ENCODE peak calls at places on chromosomes 5 and 9, in seven cellular contexts. One of them, this sample, is unnamed.

GRCh38 chr5:90571147-90571773 is 12.7 kb downstream of the ADGRV1 start:
- DNase-seq in mucosa of descending colon: no peak
- DNase-seq in activated CD4-positive, alpha-beta T cell treated with anti-CD3 and anti-CD28 coated beads, Interleukin-2, amount 50 U/mL, for 1 hour: no peak
- DNase-seq in PC-3: peak; percentile 86
- DNase-seq in fibroblast of lung: no peak
- DNase-seq in activated naive CD8-positive, alpha-beta T cell treated with anti-CD3 and anti-CD28 coated beads for 36 hours: no peak
- DNase-seq in EH: peak; percentile 1
- DNase-seq in this sample: no peak

GRCh38 chr5:57989378-57989777 is 470.5 kb downstream of the PLK2 start:
- DNase-seq in mucosa of descending colon: no peak
- DNase-seq in activated CD4-positive, alpha-beta T cell treated with anti-CD3 and anti-CD28 coated beads, Interleukin-2, amount 50 U/mL, for 1 hour: no peak
- DNase-seq in PC-3: peak; percentile 68
- DNase-seq in fibroblast of lung: no peak
- DNase-seq in activated naive CD8-positive, alpha-beta T cell treated with anti-CD3 and anti-CD28 coated beads for 36 hours: no peak
- DNase-seq in EH: peak; percentile 21
- DNase-seq in this sample: no peak

GRCh38 chr5:142551242-142552067 is 134.4 kb downstream of the FGF1 start:
- DNase-seq in mucosa of descending colon: no peak
- DNase-seq in activated CD4-positive, alpha-beta T cell treated with anti-CD3 and anti-CD28 coated beads, Interleukin-2, amount 50 U/mL, for 1 hour: no peak
- DNase-seq in PC-3: peak; percentile 33
- DNase-seq in fibroblast of lung: no peak
- DNase-seq in activated naive CD8-positive, alpha-beta T cell treated with anti-CD3 and anti-CD28 coated beads for 36 hours: no peak
- DNase-seq in EH: peak; percentile 74
- DNase-seq in this sample: no peak

GRCh38 chr9:128026255-128027165 is 40.6 kb downstream of the NAIF1 start:
- DNase-seq in mucosa of descending colon: peak; percentile 75
- DNase-seq in activated CD4-positive, alpha-beta T cell treated with anti-CD3 and anti-CD28 coated beads, Interleukin-2, amount 50 U/mL, for 1 hour: peak; percentile 75
- DNase-seq in PC-3: no peak
- DNase-seq in fibroblast of lung: no peak
- DNase-seq in activated naive CD8-positive, alpha-beta T cell treated with anti-CD3 and anti-CD28 coated beads for 36 hours: peak; percentile 73
- DNase-seq in EH: peak; percentile 20
- DNase-seq in this sample: no peak

GRCh38 chr5:171137768-171138540 is 171.1 kb upstream of the TLX3 start:
- DNase-seq in mucosa of descending colon: no peak
- DNase-seq in activated CD4-positive, alpha-beta T cell treated with anti-CD3 and anti-CD28 coated beads, Interleukin-2, amount 50 U/mL, for 1 hour: no peak
- DNase-seq in PC-3: peak; percentile 75
- DNase-seq in fibroblast of lung: peak; percentile 76
- DNase-seq in activated naive CD8-positive, alpha-beta T cell treated with anti-CD3 and anti-CD28 coated beads for 36 hours: no peak
- DNase-seq in EH: peak; percentile 65
- DNase-seq in this sample: peak; percentile 38

GRCh38 chr5:16901038-16901644 is 34.9 kb downstream of the MYO10 start:
- DNase-seq in mucosa of descending colon: no peak
- DNase-seq in activated CD4-positive, alpha-beta T cell treated with anti-CD3 and anti-CD28 coated beads, Interleukin-2, amount 50 U/mL, for 1 hour: no peak
- DNase-seq in PC-3: no peak
- DNase-seq in fibroblast of lung: no peak
- DNase-seq in activated naive CD8-positive, alpha-beta T cell treated with anti-CD3 and anti-CD28 coated beads for 36 hours: no peak
- DNase-seq in EH: no peak
- DNase-seq in this sample: no peak

GRCh38 chr5:138699482-138699881 is 53.7 kb upstream of the CTNNA1 start:
- DNase-seq in mucosa of descending colon: no peak
- DNase-seq in activated CD4-positive, alpha-beta T cell treated with anti-CD3 and anti-CD28 coated beads, Interleukin-2, amount 50 U/mL, for 1 hour: no peak
- DNase-seq in PC-3: no peak
- DNase-seq in fibroblast of lung: no peak
- DNase-seq in activated naive CD8-positive, alpha-beta T cell treated with anti-CD3 and anti-CD28 coated beads for 36 hours: no peak
- DNase-seq in EH: no peak
- DNase-seq in this sample: no peak

GRCh38 chr5:50655067-50655809 is 11.2 kb upstream of the PARP8 start:
- DNase-seq in mucosa of descending colon: no peak
- DNase-seq in activated CD4-positive, alpha-beta T cell treated with anti-CD3 and anti-CD28 coated beads, Interleukin-2, amount 50 U/mL, for 1 hour: no peak
- DNase-seq in PC-3: no peak
- DNase-seq in fibroblast of lung: no peak
- DNase-seq in activated naive CD8-positive, alpha-beta T cell treated with anti-CD3 and anti-CD28 coated beads for 36 hours: no peak
- DNase-seq in EH: no peak
- DNase-seq in this sample: no peak

GRCh38 chr5:123800640-123801039 is 288.7 kb downstream of the CSNK1G3 start:
- DNase-seq in mucosa of descending colon: no peak
- DNase-seq in activated CD4-positive, alpha-beta T cell treated with anti-CD3 and anti-CD28 coated beads, Interleukin-2, amount 50 U/mL, for 1 hour: no peak
- DNase-seq in PC-3: no peak
- DNase-seq in fibroblast of lung: no peak
- DNase-seq in activated naive CD8-positive, alpha-beta T cell treated with anti-CD3 and anti-CD28 coated beads for 36 hours: no peak
- DNase-seq in EH: no peak
- DNase-seq in this sample: no peak

GRCh38 chr5:10319202-10319851 is 11.6 kb upstream of the CMBL start:
- DNase-seq in mucosa of descending colon: no peak
- DNase-seq in activated CD4-positive, alpha-beta T cell treated with anti-CD3 and anti-CD28 coated beads, Interleukin-2, amount 50 U/mL, for 1 hour: no peak
- DNase-seq in PC-3: no peak
- DNase-seq in fibroblast of lung: peak; percentile 52
- DNase-seq in activated naive CD8-positive, alpha-beta T cell treated with anti-CD3 and anti-CD28 coated beads for 36 hours: no peak
- DNase-seq in EH: peak; percentile 30
- DNase-seq in this sample: no peak

GRCh38 chr9:72315089-72315509 is 49.9 kb downstream of the ZFAND5 start:
- DNase-seq in mucosa of descending colon: peak; percentile 63
- DNase-seq in activated CD4-positive, alpha-beta T cell treated with anti-CD3 and anti-CD28 coated beads, Interleukin-2, amount 50 U/mL, for 1 hour: no peak
- DNase-seq in PC-3: peak; percentile 42
- DNase-seq in fibroblast of lung: peak; percentile 89
- DNase-seq in activated naive CD8-positive, alpha-beta T cell treated with anti-CD3 and anti-CD28 coated beads for 36 hours: no peak
- DNase-seq in EH: peak; percentile 58
- DNase-seq in this sample: no peak

GRCh38 chr5:36161317-36161716 is 9.4 kb downstream of the SKP2 start:
- DNase-seq in mucosa of descending colon: no peak
- DNase-seq in activated CD4-positive, alpha-beta T cell treated with anti-CD3 and anti-CD28 coated beads, Interleukin-2, amount 50 U/mL, for 1 hour: no peak
- DNase-seq in PC-3: no peak
- DNase-seq in fibroblast of lung: no peak
- DNase-seq in activated naive CD8-positive, alpha-beta T cell treated with anti-CD3 and anti-CD28 coated beads for 36 hours: no peak
- DNase-seq in EH: no peak
- DNase-seq in this sample: no peak

GRCh38 chr5:150144211-150144801 is 11.3 kb downstream of the PDGFRB start:
- DNase-seq in mucosa of descending colon: no peak
- DNase-seq in activated CD4-positive, alpha-beta T cell treated with anti-CD3 and anti-CD28 coated beads, Interleukin-2, amount 50 U/mL, for 1 hour: no peak
- DNase-seq in PC-3: no peak
- DNase-seq in fibroblast of lung: peak; percentile 91
- DNase-seq in activated naive CD8-positive, alpha-beta T cell treated with anti-CD3 and anti-CD28 coated beads for 36 hours: no peak
- DNase-seq in EH: peak; percentile 87
- DNase-seq in this sample: no peak

GRCh38 chr5:100780376-100780870 is 122.7 kb downstream of the ST8SIA4 start:
- DNase-seq in mucosa of descending colon: no peak
- DNase-seq in activated CD4-positive, alpha-beta T cell treated with anti-CD3 and anti-CD28 coated beads, Interleukin-2, amount 50 U/mL, for 1 hour: no peak
- DNase-seq in PC-3: no peak
- DNase-seq in fibroblast of lung: no peak
- DNase-seq in activated naive CD8-positive, alpha-beta T cell treated with anti-CD3 and anti-CD28 coated beads for 36 hours: no peak
- DNase-seq in EH: no peak
- DNase-seq in this sample: no peak

GRCh38 chr5:177403826-177404640 is 3.6 kb upstream of the PFN3 start:
- DNase-seq in mucosa of descending colon: peak; percentile 94
- DNase-seq in activated CD4-positive, alpha-beta T cell treated with anti-CD3 and anti-CD28 coated beads, Interleukin-2, amount 50 U/mL, for 1 hour: peak; percentile 84
- DNase-seq in PC-3: peak; percentile 83
- DNase-seq in fibroblast of lung: peak; percentile 81
- DNase-seq in activated naive CD8-positive, alpha-beta T cell treated with anti-CD3 and anti-CD28 coated beads for 36 hours: peak; percentile 90
- DNase-seq in EH: peak; percentile 84
- DNase-seq in this sample: peak; percentile 86

GRCh38 chr5:169847519-169847918 is 132.8 kb downstream of the INSYN2B start:
- DNase-seq in mucosa of descending colon: no peak
- DNase-seq in activated CD4-positive, alpha-beta T cell treated with anti-CD3 and anti-CD28 coated beads, Interleukin-2, amount 50 U/mL, for 1 hour: no peak
- DNase-seq in PC-3: no peak
- DNase-seq in fibroblast of lung: no peak
- DNase-seq in activated naive CD8-positive, alpha-beta T cell treated with anti-CD3 and anti-CD28 coated beads for 36 hours: no peak
- DNase-seq in EH: no peak
- DNase-seq in this sample: no peak

GRCh38 chr9:70580593-70581195 is 166.2 kb upstream of the KLF9 start:
- DNase-seq in mucosa of descending colon: no peak
- DNase-seq in activated CD4-positive, alpha-beta T cell treated with anti-CD3 and anti-CD28 coated beads, Interleukin-2, amount 50 U/mL, for 1 hour: no peak
- DNase-seq in PC-3: no peak
- DNase-seq in fibroblast of lung: no peak
- DNase-seq in activated naive CD8-positive, alpha-beta T cell treated with anti-CD3 and anti-CD28 coated beads for 36 hours: no peak
- DNase-seq in EH: no peak
- DNase-seq in this sample: no peak

GRCh38 chr5:173395933-173396308 is 67.7 kb upstream of the STC2 start:
- DNase-seq in mucosa of descending colon: no peak
- DNase-seq in activated CD4-positive, alpha-beta T cell treated with anti-CD3 and anti-CD28 coated beads, Interleukin-2, amount 50 U/mL, for 1 hour: no peak
- DNase-seq in PC-3: no peak
- DNase-seq in fibroblast of lung: no peak
- DNase-seq in activated naive CD8-positive, alpha-beta T cell treated with anti-CD3 and anti-CD28 coated beads for 36 hours: no peak
- DNase-seq in EH: no peak
- DNase-seq in this sample: no peak

GRCh38 chr9:106921989-106922388 is 59.0 kb downstream of the ZNF462 start:
- DNase-seq in mucosa of descending colon: no peak
- DNase-seq in activated CD4-positive, alpha-beta T cell treated with anti-CD3 and anti-CD28 coated beads, Interleukin-2, amount 50 U/mL, for 1 hour: no peak
- DNase-seq in PC-3: no peak
- DNase-seq in fibroblast of lung: peak; percentile 48
- DNase-seq in activated naive CD8-positive, alpha-beta T cell treated with anti-CD3 and anti-CD28 coated beads for 36 hours: no peak
- DNase-seq in EH: no peak
- DNase-seq in this sample: no peak

GRCh38 chr5:149809919-149810691 is 80.0 kb downstream of the PPARGC1B start:
- DNase-seq in mucosa of descending colon: no peak
- DNase-seq in activated CD4-positive, alpha-beta T cell treated with anti-CD3 and anti-CD28 coated beads, Interleukin-2, amount 50 U/mL, for 1 hour: no peak
- DNase-seq in PC-3: no peak
- DNase-seq in fibroblast of lung: no peak
- DNase-seq in activated naive CD8-positive, alpha-beta T cell treated with anti-CD3 and anti-CD28 coated beads for 36 hours: no peak
- DNase-seq in EH: no peak
- DNase-seq in this sample: no peak

GRCh38 chr5:146042628-146043279 is 62.6 kb downstream of the PLAC8L1 start:
- DNase-seq in mucosa of descending colon: peak; percentile 57
- DNase-seq in activated CD4-positive, alpha-beta T cell treated with anti-CD3 and anti-CD28 coated beads, Interleukin-2, amount 50 U/mL, for 1 hour: no peak
- DNase-seq in PC-3: peak; percentile 92
- DNase-seq in fibroblast of lung: peak; percentile 54
- DNase-seq in activated naive CD8-positive, alpha-beta T cell treated with anti-CD3 and anti-CD28 coated beads for 36 hours: no peak
- DNase-seq in EH: peak; percentile 73
- DNase-seq in this sample: no peak

GRCh38 chr5:165871279-165871678 is 2365.9 kb downstream of the MAT2B start:
- DNase-seq in mucosa of descending colon: no peak
- DNase-seq in activated CD4-positive, alpha-beta T cell treated with anti-CD3 and anti-CD28 coated beads, Interleukin-2, amount 50 U/mL, for 1 hour: no peak
- DNase-seq in PC-3: no peak
- DNase-seq in fibroblast of lung: no peak
- DNase-seq in activated naive CD8-positive, alpha-beta T cell treated with anti-CD3 and anti-CD28 coated beads for 36 hours: no peak
- DNase-seq in EH: no peak
- DNase-seq in this sample: no peak

GRCh38 chr9:136840877-136841645 is 1.2 kb upstream of the AJM1 start:
- DNase-seq in mucosa of descending colon: peak; percentile 91
- DNase-seq in activated CD4-positive, alpha-beta T cell treated with anti-CD3 and anti-CD28 coated beads, Interleukin-2, amount 50 U/mL, for 1 hour: no peak
- DNase-seq in PC-3: no peak
- DNase-seq in fibroblast of lung: peak; percentile 55
- DNase-seq in activated naive CD8-positive, alpha-beta T cell treated with anti-CD3 and anti-CD28 coated beads for 36 hours: no peak
- DNase-seq in EH: peak; percentile 76
- DNase-seq in this sample: no peak

GRCh38 chr5:37044120-37044519 is 167.6 kb downstream of the NIPBL start:
- DNase-seq in mucosa of descending colon: no peak
- DNase-seq in activated CD4-positive, alpha-beta T cell treated with anti-CD3 and anti-CD28 coated beads, Interleukin-2, amount 50 U/mL, for 1 hour: no peak
- DNase-seq in PC-3: no peak
- DNase-seq in fibroblast of lung: no peak
- DNase-seq in activated naive CD8-positive, alpha-beta T cell treated with anti-CD3 and anti-CD28 coated beads for 36 hours: no peak
- DNase-seq in EH: no peak
- DNase-seq in this sample: no peak

GRCh38 chr5:57495285-57495684 is 12.7 kb upstream of the ACTBL2 start:
- DNase-seq in mucosa of descending colon: no peak
- DNase-seq in activated CD4-positive, alpha-beta T cell treated with anti-CD3 and anti-CD28 coated beads, Interleukin-2, amount 50 U/mL, for 1 hour: peak; percentile 1
- DNase-seq in PC-3: no peak
- DNase-seq in fibroblast of lung: no peak
- DNase-seq in activated naive CD8-positive, alpha-beta T cell treated with anti-CD3 and anti-CD28 coated beads for 36 hours: no peak
- DNase-seq in EH: no peak
- DNase-seq in this sample: no peak

GRCh38 chr5:150045512-150045911 is 40.8 kb downstream of the CSF1R start:
- DNase-seq in mucosa of descending colon: no peak
- DNase-seq in activated CD4-positive, alpha-beta T cell treated with anti-CD3 and anti-CD28 coated beads, Interleukin-2, amount 50 U/mL, for 1 hour: no peak
- DNase-seq in PC-3: no peak
- DNase-seq in fibroblast of lung: no peak
- DNase-seq in activated naive CD8-positive, alpha-beta T cell treated with anti-CD3 and anti-CD28 coated beads for 36 hours: no peak
- DNase-seq in EH: no peak
- DNase-seq in this sample: no peak

GRCh38 chr9:83965350-83966208 is 14.4 kb downstream of the HNRNPK start:
- DNase-seq in mucosa of descending colon: no peak
- DNase-seq in activated CD4-positive, alpha-beta T cell treated with anti-CD3 and anti-CD28 coated beads, Interleukin-2, amount 50 U/mL, for 1 hour: no peak
- DNase-seq in PC-3: no peak
- DNase-seq in fibroblast of lung: peak; percentile 59
- DNase-seq in activated naive CD8-positive, alpha-beta T cell treated with anti-CD3 and anti-CD28 coated beads for 36 hours: no peak
- DNase-seq in EH: peak; percentile 31
- DNase-seq in this sample: no peak

GRCh38 chr5:157366741-157367684 is 93.0 kb upstream of the NIPAL4 start:
- DNase-seq in mucosa of descending colon: no peak
- DNase-seq in activated CD4-positive, alpha-beta T cell treated with anti-CD3 and anti-CD28 coated beads, Interleukin-2, amount 50 U/mL, for 1 hour: no peak
- DNase-seq in PC-3: peak; percentile 86
- DNase-seq in fibroblast of lung: peak; percentile 82
- DNase-seq in activated naive CD8-positive, alpha-beta T cell treated with anti-CD3 and anti-CD28 coated beads for 36 hours: no peak
- DNase-seq in EH: peak; percentile 87
- DNase-seq in this sample: no peak

GRCh38 chr5:55231029-55231475 is 2.4 kb downstream of the CCNO start:
- DNase-seq in mucosa of descending colon: no peak
- DNase-seq in activated CD4-positive, alpha-beta T cell treated with anti-CD3 and anti-CD28 coated beads, Interleukin-2, amount 50 U/mL, for 1 hour: no peak
- DNase-seq in PC-3: peak; percentile 9
- DNase-seq in fibroblast of lung: no peak
- DNase-seq in activated naive CD8-positive, alpha-beta T cell treated with anti-CD3 and anti-CD28 coated beads for 36 hours: no peak
- DNase-seq in EH: peak; percentile 31
- DNase-seq in this sample: peak; percentile 83

GRCh38 chr5:78731884-78732283 is 83.3 kb upstream of the LHFPL2 start:
- DNase-seq in mucosa of descending colon: no peak
- DNase-seq in activated CD4-positive, alpha-beta T cell treated with anti-CD3 and anti-CD28 coated beads, Interleukin-2, amount 50 U/mL, for 1 hour: no peak
- DNase-seq in PC-3: peak; percentile 18
- DNase-seq in fibroblast of lung: peak; percentile 28
- DNase-seq in activated naive CD8-positive, alpha-beta T cell treated with anti-CD3 and anti-CD28 coated beads for 36 hours: no peak
- DNase-seq in EH: peak; percentile 32
- DNase-seq in this sample: no peak

GRCh38 chr9:2179557-2179956 is 164.4 kb downstream of the SMARCA2 start:
- DNase-seq in mucosa of descending colon: no peak
- DNase-seq in activated CD4-positive, alpha-beta T cell treated with anti-CD3 and anti-CD28 coated beads, Interleukin-2, amount 50 U/mL, for 1 hour: no peak
- DNase-seq in PC-3: no peak
- DNase-seq in fibroblast of lung: no peak
- DNase-seq in activated naive CD8-positive, alpha-beta T cell treated with anti-CD3 and anti-CD28 coated beads for 36 hours: no peak
- DNase-seq in EH: no peak
- DNase-seq in this sample: peak; percentile 11

GRCh38 chr9:107127608-107128007 is 155.5 kb upstream of the RAD23B start:
- DNase-seq in mucosa of descending colon: no peak
- DNase-seq in activated CD4-positive, alpha-beta T cell treated with anti-CD3 and anti-CD28 coated beads, Interleukin-2, amount 50 U/mL, for 1 hour: no peak
- DNase-seq in PC-3: no peak
- DNase-seq in fibroblast of lung: no peak
- DNase-seq in activated naive CD8-positive, alpha-beta T cell treated with anti-CD3 and anti-CD28 coated beads for 36 hours: no peak
- DNase-seq in EH: peak; percentile 3
- DNase-seq in this sample: no peak

This sample was measured in RKO.